ENCODE peak calls at places on chromosomes 4 and X, in nine cellular contexts. B, D, V, T, P, R, A, J and C are unnamed samples.

GRCh38 chr4:184383497-184384055 is 90.8 kb downstream of the IRF2 start:
- DNase-seq in B (no peak), D (no peak), V (no peak), T (peak; percentile 99), P (peak; percentile 53), R (no peak), A (no peak), J (peak; percentile 95), C (no peak)

GRCh38 chr4:83240379-83240875 is 44.2 kb downstream of the COQ2 start:
- DNase-seq in B (no peak), D (no peak), V (no peak), T (no peak), P (no peak), R (peak; percentile 99), A (no peak), J (no peak), C (peak; percentile 38)

GRCh38 chrX:122583526-122583925 is 600.6 kb upstream of the GRIA3 start:
- DNase-seq in B (no peak), D (no peak), V (no peak), T (no peak), P (no peak), R (no peak), A (no peak), J (no peak), C (no peak)

GRCh38 chr4:177441061-177441802 is 1.0 kb downstream of the AGA start:
- DNase-seq in B (no peak), D (peak; percentile 26), V (no peak), T (peak; percentile 28), P (peak; percentile 22), R (peak; percentile 52), A (peak; percentile 16), J (peak; percentile 26), C (peak; percentile 31)

GRCh38 chr4:122819708-122820449 is 6.8 kb upstream of the FGF2 start:
- DNase-seq in B (no peak), D (no peak), V (no peak), T (peak; percentile 45), P (no peak), R (no peak), A (no peak), J (peak; percentile 31), C (no peak)

GRCh38 chr4:6840062-6840976 is 57.8 kb downstream of the KIAA0232 start:
- DNase-seq in B (no peak), D (no peak), V (peak; percentile 6), T (peak; percentile 34), P (no peak), R (no peak), A (peak; percentile 55), J (peak; percentile 53), C (no peak)

GRCh38 chr4:145183581-145183980 is 3.2 kb upstream of the OTUD4 start:
- DNase-seq in B (no peak), D (no peak), V (no peak), T (no peak), P (no peak), R (no peak), A (no peak), J (no peak), C (no peak)

GRCh38 chr4:122539861-122540465 is 80.9 kb downstream of the IL21 start:
- DNase-seq in B (no peak), D (no peak), V (no peak), T (peak; percentile 19), P (no peak), R (peak; percentile 25), A (no peak), J (peak; percentile 59), C (peak; percentile 7)

GRCh38 chr4:141223418-141223817 is 2.7 kb downstream of the ZNF330 start:
- DNase-seq in B (no peak), D (no peak), V (no peak), T (no peak), P (no peak), R (no peak), A (no peak), J (no peak), C (no peak)

GRCh38 chr4:141215972-141216761 is 4.5 kb upstream of the ZNF330 start:
- DNase-seq in B (no peak), D (no peak), V (no peak), T (no peak), P (no peak), R (no peak), A (no peak), J (no peak), C (no peak)

GRCh38 chr4:141215030-141215429 is 5.7 kb upstream of the ZNF330 start:
- DNase-seq in B (no peak), D (no peak), V (no peak), T (no peak), P (no peak), R (no peak), A (no peak), J (no peak), C (no peak)

GRCh38 chr4:141220271-141220654 is 432 bp upstream of the ZNF330 start:
- DNase-seq in B (no peak), D (no peak), V (no peak), T (no peak), P (no peak), R (no peak), A (no peak), J (peak; percentile 12), C (no peak)

GRCh38 chr4:141220655-141221605 is at the start of gene ZNF330:
- DNase-seq in B (peak; percentile 36), D (peak; percentile 91), V (peak; percentile 95), T (peak; percentile 93), P (peak; percentile 94), R (peak; percentile 73), A (peak; percentile 94), J (peak; percentile 84), C (peak; percentile 93)
- TF ChIP-seq CTCF in B (no peak), D (peak; percentile 16), V (no peak), T (peak; percentile 23), P (no peak), R (no peak), A (peak; percentile 36), J (peak; percentile 19), C (no peak)

GRCh38 chr4:143199503-143199902 is 14.8 kb downstream of the USP38 start:
- DNase-seq in B (no peak), D (no peak), V (no peak), T (no peak), P (no peak), R (no peak), A (no peak), J (no peak), C (no peak)

GRCh38 chr4:143207555-143207954 is 22.8 kb downstream of the USP38 start:
- DNase-seq in B (no peak), D (no peak), V (no peak), T (peak; percentile 50), P (no peak), R (no peak), A (no peak), J (no peak), C (no peak)

GRCh38 chr4:143203577-143203976 is 18.9 kb downstream of the USP38 start:
- DNase-seq in B (no peak), D (no peak), V (no peak), T (no peak), P (no peak), R (no peak), A (no peak), J (no peak), C (no peak)

GRCh38 chr4:143202824-143203223 is 18.1 kb downstream of the USP38 start:
- DNase-seq in B (no peak), D (no peak), V (no peak), T (no peak), P (no peak), R (no peak), A (no peak), J (no peak), C (no peak)
- TF ChIP-seq CTCF in B (peak; percentile 42), D (no peak), V (no peak), T (peak; percentile 53), P (peak; percentile 19), R (no peak), A (no peak), J (peak; percentile 22), C (no peak)

GRCh38 chr4:123830920-123831319 is 434.3 kb downstream of the SPRY1 start:
- DNase-seq in B (no peak), D (no peak), V (no peak), T (no peak), P (no peak), R (no peak), A (no peak), J (no peak), C (no peak)

GRCh38 chr4:123833156-123833555 is 436.6 kb downstream of the SPRY1 start:
- DNase-seq in B (no peak), D (no peak), V (no peak), T (peak; percentile 91), P (no peak), R (no peak), A (no peak), J (peak; percentile 90), C (no peak)

GRCh38 chr4:123836919-123837605 is 440.5 kb downstream of the SPRY1 start:
- DNase-seq in B (no peak), D (no peak), V (no peak), T (peak; percentile 46), P (no peak), R (no peak), A (no peak), J (peak; percentile 32), C (no peak)

GRCh38 chr4:123835852-123836251 is 439.3 kb downstream of the SPRY1 start:
- DNase-seq in B (no peak), D (no peak), V (no peak), T (no peak), P (no peak), R (no peak), A (no peak), J (no peak), C (no peak)

DNA sequence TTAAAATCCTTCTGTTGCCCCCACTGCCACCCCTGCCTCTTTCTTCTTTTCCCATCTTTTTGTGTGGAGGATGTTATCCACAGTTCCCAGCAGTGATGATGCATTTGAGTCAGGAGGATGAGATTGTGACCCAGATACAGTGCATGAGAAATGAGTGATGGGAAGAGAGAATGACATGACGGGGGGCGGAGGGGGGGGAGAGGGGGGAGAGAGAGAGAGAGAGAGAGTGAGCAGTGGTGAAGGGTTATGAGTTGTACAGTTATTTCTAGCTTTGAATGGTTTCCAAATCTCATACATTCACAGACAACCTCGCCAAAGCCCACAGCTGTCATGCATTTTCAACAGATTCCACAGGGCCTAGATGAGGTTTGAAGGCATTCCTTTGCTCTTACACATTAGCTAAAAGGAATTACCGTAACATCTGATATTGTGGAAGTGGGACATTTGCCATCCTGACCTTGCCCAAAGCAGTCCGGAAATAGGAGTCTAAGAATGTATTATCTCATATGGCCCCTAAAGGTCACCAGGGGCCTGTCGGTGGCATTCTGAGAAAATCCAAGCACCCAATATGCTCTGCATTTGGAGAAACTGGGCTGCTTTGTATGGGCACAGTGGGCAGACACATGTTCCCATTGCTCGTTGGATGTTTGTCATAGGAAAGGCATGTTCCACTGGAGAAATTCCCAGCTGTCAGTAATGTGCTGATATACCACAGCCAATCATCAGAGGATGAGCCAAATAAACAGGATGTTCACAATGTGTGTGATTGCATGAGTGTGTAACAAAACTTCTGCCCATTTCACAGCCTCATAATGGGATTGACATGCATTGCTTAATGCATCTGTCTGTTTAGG is 435.8 kb downstream of the SPRY1 start:
- DNase-seq in B (no peak), D (no peak), V (no peak), T (peak; percentile 100), P (no peak), R (no peak), A (no peak), J (peak; percentile 100), C (no peak)
- TF ChIP-seq CTCF in B (no peak), D (no peak), V (no peak), T (no peak), P (no peak), R (no peak), A (no peak), J (no peak), C (no peak)

GRCh38 chrX:32045149-32045548 is 973.3 kb upstream of the FTHL17 start:
- DNase-seq in B (no peak), D (no peak), V (no peak), T (no peak), P (no peak), R (no peak), A (no peak), J (no peak), C (no peak)

DNA sequence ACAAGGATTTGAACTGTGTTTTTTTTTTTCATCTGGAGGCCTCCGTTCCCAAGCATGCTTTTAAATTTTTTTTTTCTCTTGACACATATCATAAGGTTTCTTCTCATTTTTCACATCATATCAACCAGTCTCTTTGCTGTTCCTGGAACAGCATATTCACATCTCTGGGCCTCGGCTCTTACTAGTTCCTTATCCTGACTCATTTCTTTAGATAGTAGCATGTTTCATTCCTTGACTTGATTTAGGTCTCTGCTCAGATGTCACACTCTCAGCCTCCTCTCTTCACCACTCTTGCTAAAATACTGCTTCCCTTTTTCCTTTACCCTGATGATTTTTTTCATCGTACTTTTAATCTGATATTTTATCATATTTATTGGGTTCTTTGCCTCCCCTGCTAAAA is 976.4 kb upstream of the FTHL17 start:
- DNase-seq in B (no peak), D (no peak), V (no peak), T (no peak), P (no peak), R (no peak), A (no peak), J (no peak), C (no peak)
- TF ChIP-seq CTCF in B (no peak), D (no peak), V (no peak), T (no peak), P (no peak), R (no peak), A (no peak), J (no peak), C (no peak)